ENCODE peak calls at places on chromosomes 4 and X, in nine cellular contexts. S is keratinocyte; T is lower lobe of right lung; V is CD4-positive, CD25-positive, alpha-beta regulatory T cell; F is upper lobe of right lung; H is CD8-positive, alpha-beta memory T cell; A is SJSA1; O is CD8-positive, alpha-beta T cell; X is tibial artery. Q is an unnamed sample. For H3K4me1, the result is how much of the 10 kb centered on the place peaks cover.

GRCh38 chrX:155857561-155857960 is 23.6 kb upstream of the VAMP7 start:
- DNase-seq in T (no peak), O (no peak), F (no peak), V (no peak), A (peak), H (no peak), S (no peak), X (no peak), Q (no peak)

GRCh38 chr4:184282251-184282713 is 64.6 kb upstream of the ENPP6 start:
- DNase-seq in X (no peak), A (no peak), T (peak), O (peak), S (no peak), F (peak), H (peak), V (peak), Q (no peak)

GRCh38 chr4:157048248-157048647 is 27.7 kb upstream of the GLRB start:
- DNase-seq in H (no peak), X (peak), T (no peak), S (no peak), O (no peak), A (no peak), V (no peak), F (no peak), Q (no peak)

GRCh38 chr4:48967626-48968025 is 18.4 kb upstream of the CWH43 start:
- DNase-seq in F (no peak), O (no peak), T (no peak), A (no peak), V (no peak), H (no peak), S (no peak), X (no peak), Q (no peak)

GRCh38 chr4:143489116-143489515 is 24.4 kb upstream of the SMARCA5 start:
- DNase-seq in O (no peak), S (no peak), H (no peak), A (no peak), F (no peak), X (no peak), V (no peak), T (no peak), Q (no peak)

GRCh38 chrX:38335382-38335781 is 8.1 kb upstream of the RPGR start:
- DNase-seq in T (no peak), O (no peak), A (no peak), V (no peak), S (no peak), F (no peak), X (no peak), H (no peak), Q (no peak)

GRCh38 chrX:148915474-148915873 is 415.1 kb downstream of the AFF2 start:
- DNase-seq in O (no peak), A (no peak), X (no peak), V (no peak), S (no peak), F (no peak), T (no peak), H (no peak), Q (no peak)

GRCh38 chrX:117707948-117708743 is 408.5 kb downstream of the KLHL13 start:
- DNase-seq in O (no peak), T (no peak), A (no peak), H (no peak), V (no peak), F (no peak), X (no peak), S (no peak), Q (no peak)

GRCh38 chr4:139559692-139560091 is 3.7 kb upstream of the SETD7 start:
- DNase-seq in F (no peak), O (no peak), X (no peak), H (no peak), T (no peak), A (no peak), V (no peak), S (no peak), Q (no peak)

GRCh38 chr4:64330143-64330542 is 79.1 kb downstream of the TECRL start:
- DNase-seq in S (no peak), O (no peak), A (no peak), F (no peak), T (no peak), V (no peak), X (no peak), H (no peak), Q (no peak)

GRCh38 chr4:70895405-70895804 is 6.8 kb upstream of the MOB1B start:
- DNase-seq in F (no peak), V (no peak), X (no peak), A (no peak), S (no peak), O (no peak), T (no peak), H (no peak), Q (no peak)

GRCh38 chrX:22135994-22136684 is 104.0 kb downstream of the PHEX start:
- DNase-seq in H (no peak), X (peak), O (no peak), S (no peak), F (no peak), T (no peak), A (peak), V (peak), Q (no peak)

GRCh38 chr4:142044271-142044670 is 407.9 kb downstream of the IL15 start:
- DNase-seq in T (no peak), F (no peak), H (no peak), O (no peak), A (no peak), V (no peak), X (no peak), S (no peak), Q (no peak)

GRCh38 chr4:173264960-173265281 is 69.2 kb downstream of the HMGB2 start:
- DNase-seq in T (no peak), A (no peak), V (no peak), O (no peak), X (no peak), S (no peak), F (no peak), H (no peak), Q (no peak)

GRCh38 chrX:51461053-51462050 is 35.0 kb downstream of the NUDT11 start:
- DNase-seq in V (no peak), H (no peak), A (peak), X (no peak), O (no peak), T (no peak), S (no peak), F (no peak), Q (no peak)

GRCh38 chrX:109537324-109537665 is 651 bp downstream of the NXT2 start:
- DNase-seq in O (no peak), V (no peak), T (no peak), S (no peak), A (no peak), F (peak), H (no peak), X (no peak), Q (no peak)

GRCh38 chr4:28966982-28967381 is 1753.2 kb upstream of the PCDH7 start:
- DNase-seq in H (no peak), A (no peak), O (no peak), S (no peak), T (no peak), F (no peak), V (no peak), X (no peak), Q (no peak)

GRCh38 chrX:136999021-136999420 is 34.8 kb downstream of the GPR101 start:
- DNase-seq in F (no peak), T (no peak), V (no peak), H (no peak), X (no peak), S (no peak), O (no peak), A (no peak), Q (no peak)

GRCh38 chrX:10634681-10635161 is 14.3 kb upstream of the MID1 start:
- DNase-seq in V (no peak), O (no peak), H (no peak), S (peak), X (no peak), T (no peak), A (peak), F (no peak), Q (no peak)

GRCh38 chrX:94053575-94053974 is 379.6 kb downstream of the FAM133A start:
- DNase-seq in H (no peak), X (no peak), S (no peak), F (no peak), O (no peak), T (no peak), A (no peak), V (no peak), Q (no peak)

GRCh38 chr4:37767546-37767945 is 58.9 kb upstream of the PGM2 start:
- DNase-seq in S (peak), F (peak), O (no peak), X (peak), T (peak), V (no peak), H (no peak), A (no peak), Q (peak)

GRCh38 chr4:4496604-4497372 is 45.1 kb downstream of the STX18 start:
- DNase-seq in X (no peak), H (no peak), A (no peak), T (no peak), O (no peak), S (no peak), F (no peak), V (no peak), Q (no peak)

GRCh38 chr4:104420766-104421165 is 73.9 kb downstream of the CXXC4 start:
- DNase-seq in A (no peak), X (no peak), F (no peak), H (no peak), V (no peak), T (no peak), O (no peak), S (no peak), Q (no peak)

GRCh38 chr4:104425948-104426347 is 68.7 kb downstream of the CXXC4 start:
- DNase-seq in F (no peak), A (no peak), H (no peak), O (no peak), V (no peak), X (no peak), S (no peak), T (no peak), Q (no peak)

GRCh38 chr4:104421576-104421975 is 73.1 kb downstream of the CXXC4 start:
- DNase-seq in X (no peak), T (no peak), O (no peak), F (no peak), H (no peak), V (no peak), S (no peak), A (no peak), Q (no peak)

GRCh38 chr4:104425003-104425402 is 69.7 kb downstream of the CXXC4 start:
- DNase-seq in T (no peak), O (no peak), X (no peak), S (no peak), V (no peak), H (no peak), F (no peak), A (no peak), Q (no peak)

GRCh38 chr4:104424368-104424921 is 70.2 kb downstream of the CXXC4 start:
- DNase-seq in V (no peak), X (no peak), F (no peak), H (no peak), S (no peak), O (no peak), A (no peak), T (no peak), Q (no peak)
- H3K4me3 ChIP-seq in V (no peak), X (peak), F (peak), H (no peak), S (no peak), O (no peak), A (no peak), T (peak), Q (peak)

DNA sequence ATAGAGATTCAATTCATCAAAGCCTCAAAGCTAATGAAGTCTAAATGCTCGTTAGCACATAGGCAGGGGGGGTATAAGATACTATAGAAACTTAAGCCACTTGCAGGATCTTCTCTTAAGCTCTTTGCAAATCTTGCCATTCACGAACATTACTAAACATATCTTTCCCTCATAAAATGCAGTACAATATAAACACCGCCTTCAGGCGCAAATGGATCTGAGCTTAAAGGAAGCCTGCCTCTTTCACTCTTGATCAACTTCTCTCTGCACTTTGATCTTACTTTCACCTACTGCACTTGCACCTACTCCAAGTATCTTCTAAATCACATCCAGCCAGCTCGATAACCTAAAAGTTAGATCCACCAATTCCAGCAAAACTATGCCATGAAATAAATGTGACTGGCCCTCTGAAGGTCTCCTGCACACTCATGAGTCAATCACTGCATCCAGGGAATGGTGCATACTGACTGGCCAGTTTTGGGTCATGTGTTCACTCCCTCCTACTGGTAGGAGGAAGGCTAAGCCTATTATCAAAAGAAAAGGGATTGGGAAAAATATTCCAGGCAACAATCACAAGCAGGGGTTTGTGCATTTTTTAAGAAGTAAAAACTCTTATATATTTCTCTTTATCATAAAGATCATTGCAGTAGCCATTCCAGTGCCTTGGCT is 222.1 kb downstream of the PPP3CA start:
- DNase-seq in T (no peak), F (no peak), X (no peak), A (no peak), S (no peak), V (no peak), O (no peak), H (no peak), Q (no peak)
- H3K4me1 ChIP-seq in T (under half), F (under half), X (under half), A (under half), S (under half), V (under half), O (under half), H (under half), Q (under half)

GRCh38 chr4:79598801-79599200 is 190.8 kb upstream of the GK2 start:
- DNase-seq in V (no peak), S (no peak), A (no peak), H (no peak), X (peak), O (no peak), T (no peak), F (no peak), Q (no peak)
- H3K27ac ChIP-seq in V (no peak), S (no peak), A (no peak), H (no peak), X (peak), O (no peak), T (no peak), F (no peak), Q (no peak)

DNA sequence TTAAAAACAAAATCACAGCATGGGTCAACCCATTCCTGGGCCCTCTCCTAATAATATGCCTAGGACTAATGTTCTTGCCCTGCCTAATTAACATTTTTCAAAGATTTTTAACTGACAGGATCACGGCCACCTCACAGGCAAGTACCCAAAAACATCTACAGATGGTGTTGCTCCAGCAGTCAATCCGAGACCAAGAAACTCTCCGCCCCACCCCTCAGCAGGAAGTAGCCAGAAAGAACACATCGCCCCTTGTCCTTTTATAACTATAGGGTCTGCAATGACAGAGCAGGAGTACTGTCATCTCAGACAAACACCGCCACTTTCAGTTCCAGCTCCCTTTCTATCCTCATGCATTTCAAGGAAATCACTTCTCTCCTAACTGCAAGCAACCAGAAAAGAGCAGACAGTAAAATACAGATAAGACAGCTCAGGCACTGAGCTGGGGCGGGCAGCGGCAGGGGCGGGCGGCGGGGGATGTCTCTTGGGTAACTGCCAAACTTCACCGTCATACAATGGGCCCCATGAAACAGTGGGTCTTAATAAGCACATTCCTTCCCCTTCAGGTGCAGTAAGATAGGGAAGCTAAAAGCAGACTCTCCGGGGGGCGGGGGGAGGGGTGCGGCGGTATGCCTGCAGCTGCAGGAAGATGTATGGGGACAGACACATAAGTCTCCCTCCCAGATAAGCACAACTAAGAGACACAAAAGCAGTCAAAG is 67.4 kb downstream of the ZNF182 start:
- DNase-seq in F (no peak), X (no peak), S (no peak), A (no peak), T (no peak), H (no peak), V (no peak), O (no peak), Q (no peak)
- H3K4me3 ChIP-seq in F (no peak), X (no peak), S (no peak), A (no peak), T (no peak), H (no peak), V (no peak), O (peak), Q (no peak)

DNA sequence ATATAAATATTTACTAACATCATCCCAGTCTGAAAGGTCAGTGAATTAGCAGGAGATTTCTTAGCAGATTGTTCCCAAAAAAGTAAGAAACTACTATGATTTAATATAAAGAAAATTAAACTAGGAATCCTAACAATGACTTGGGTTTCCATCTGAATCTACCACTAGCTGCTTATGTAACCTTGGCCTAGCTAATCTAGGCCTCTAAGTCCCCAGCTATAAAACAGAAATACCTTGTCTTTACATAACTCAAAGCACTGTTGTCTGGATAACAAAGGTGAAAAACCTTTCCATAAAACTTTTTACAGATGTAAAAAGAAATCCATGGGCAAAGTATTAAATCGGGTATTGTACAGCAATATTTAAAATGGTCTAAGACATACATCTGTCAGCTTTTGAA is 3.0 kb downstream of the FBXL5 start:
- DNase-seq in F (no peak), O (no peak), H (no peak), T (no peak), V (no peak), X (no peak), A (no peak), S (no peak), Q (no peak)
- H3K4me1 ChIP-seq in F (half or more), O (half or more), H (half or more), T (half or more), V (half or more), X (under half), A (under half), S (under half), Q (half or more)

GRCh38 chr4:169184686-169185085 is 86.1 kb downstream of the SH3RF1 start:
- DNase-seq in T (no peak), X (no peak), S (no peak), V (no peak), H (no peak), O (no peak), A (no peak), F (no peak), Q (no peak)

GRCh38 chr4:169184236-169184635 is 86.5 kb downstream of the SH3RF1 start:
- DNase-seq in H (no peak), V (no peak), X (no peak), A (no peak), O (no peak), T (no peak), F (no peak), S (no peak), Q (no peak)

GRCh38 chr4:169183581-169183980 is 87.2 kb downstream of the SH3RF1 start:
- DNase-seq in O (no peak), H (no peak), T (no peak), F (no peak), V (no peak), X (no peak), S (no peak), A (no peak), Q (no peak)

GRCh38 chr4:169188204-169188603 is 82.6 kb downstream of the SH3RF1 start:
- DNase-seq in T (no peak), H (no peak), V (no peak), A (no peak), O (no peak), F (no peak), X (no peak), S (no peak), Q (no peak)

GRCh38 chr4:169185133-169185956 is 85.4 kb downstream of the SH3RF1 start:
- DNase-seq in T (no peak), O (no peak), F (no peak), A (peak), H (no peak), X (no peak), S (no peak), V (no peak), Q (no peak)
- H3K27ac ChIP-seq in T (peak), O (no peak), F (no peak), A (no peak), H (no peak), X (no peak), S (peak), V (no peak), Q (no peak)

DNA sequence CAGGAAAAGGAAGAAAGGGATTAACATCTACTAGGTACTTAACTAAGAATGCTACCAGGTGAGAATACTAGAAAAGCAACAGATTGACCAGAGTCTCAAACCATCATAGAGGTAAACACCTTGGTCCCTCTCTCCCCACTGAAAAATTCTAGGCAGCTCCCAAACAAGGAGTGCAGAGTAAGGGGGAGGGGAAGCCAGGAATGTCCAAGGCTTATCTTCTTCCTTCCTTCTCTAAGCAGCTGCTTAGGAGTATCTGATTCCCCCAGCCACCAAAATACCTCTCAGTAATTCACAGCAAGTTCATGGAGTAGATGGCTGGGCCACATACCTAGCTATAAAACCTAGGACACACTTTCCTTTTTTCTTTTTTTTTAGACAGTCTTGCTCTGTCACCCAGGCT is 80.7 kb downstream of the APBB2 start:
- DNase-seq in A (no peak), O (no peak), V (no peak), H (no peak), S (no peak), F (no peak), T (no peak), X (no peak), Q (no peak)
- H3K4me3 ChIP-seq in A (no peak), O (no peak), V (no peak), H (no peak), S (no peak), F (no peak), T (no peak), X (no peak), Q (no peak)

Q was measured in left lung.